ENCODE peak calls at places on chromosome 16, in six cellular contexts. Y is H1, B is K562, U is HCT116, G is GM12878, X is NT2/D1. O is an unnamed sample.

GRCh38 chr16:65318138-65318537 is 196.3 kb upstream of the CDH11 start:
- DNase-seq in Y (no peak), B (no peak), U (no peak), G (no peak), X (peak), O (no peak)

GRCh38 chr16:85204242-85205010 is 92.2 kb upstream of the CIBAR2 start:
- DNase-seq in Y (no peak), B (no peak), U (no peak), G (no peak), X (no peak), O (no peak)

GRCh38 chr16:67936124-67936875 is at the start of gene PSMB10:
- DNase-seq in Y (no peak), B (peak), U (no peak), G (no peak), X (no peak), O (peak)

GRCh38 chr16:4265676-4266075 is 7.1 kb downstream of the TFAP4 start:
- DNase-seq in Y (no peak), B (no peak), U (no peak), G (no peak), X (no peak), O (no peak)

GRCh38 chr16:85056211-85056748 is 28.7 kb downstream of the KIAA0513 start:
- DNase-seq in Y (no peak), B (peak), U (no peak), G (no peak), X (no peak), O (peak)

GRCh38 chr16:54030451-54030850 is 256.1 kb downstream of the IRX3 start:
- DNase-seq in Y (no peak), B (no peak), U (no peak), G (no peak), X (no peak), O (no peak)

GRCh38 chr16:86768999-86769398 is 190.7 kb downstream of the FOXL1 start:
- DNase-seq in Y (no peak), B (no peak), U (no peak), G (peak), X (no peak), O (no peak)

GRCh38 chr16:11101695-11102522 is 154.1 kb downstream of the SOCS1 start:
- DNase-seq in Y (no peak), B (peak), U (no peak), G (no peak), X (no peak), O (peak)

GRCh38 chr16:69579783-69580182 is 14.0 kb downstream of the NFAT5 start:
- DNase-seq in Y (no peak), B (no peak), U (no peak), G (no peak), X (no peak), O (no peak)

GRCh38 chr16:2081685-2082084 is 33.9 kb downstream of the TSC2 start:
- DNase-seq in Y (no peak), B (no peak), U (no peak), G (no peak), X (no peak), O (no peak)
- TF ChIP-seq ZNF274 in Y (no peak), B (no peak), U (no peak), G (no peak), X (no peak), O (no peak)

DNA sequence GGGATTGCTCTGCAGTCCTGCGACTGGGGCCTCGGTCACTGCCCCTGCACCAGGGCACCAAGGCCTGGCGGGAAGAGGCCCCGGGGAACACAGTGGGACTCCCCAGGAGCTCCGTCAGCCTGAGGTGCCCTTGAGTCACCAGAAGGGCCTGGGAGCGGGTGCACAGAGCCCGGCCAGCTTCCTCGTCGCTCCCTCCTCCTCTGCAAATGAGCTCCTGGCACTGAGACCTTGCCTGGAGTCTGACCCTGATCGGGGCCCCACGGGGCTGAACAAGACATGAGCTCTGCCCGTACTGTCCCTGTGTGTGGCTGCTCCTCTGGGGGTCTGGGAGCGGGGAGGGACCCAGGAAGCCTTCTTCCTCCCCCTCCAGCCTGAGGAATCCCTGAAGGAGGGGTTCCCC is 36.4 kb upstream of the SSTR5 start:
- DNase-seq in Y (no peak), B (no peak), U (no peak), G (no peak), X (no peak), O (no peak)
- TF ChIP-seq ZNF274 in Y (no peak), B (no peak), U (no peak), G (no peak), X (no peak), O (no peak)

GRCh38 chr16:77794586-77794985 is 6.2 kb downstream of the VAT1L start:
- DNase-seq in Y (no peak), B (no peak), U (no peak), G (no peak), X (no peak), O (no peak)
- TF ChIP-seq ZNF274 in Y (no peak), B (no peak), U (no peak), G (no peak), X (no peak), O (no peak)

GRCh38 chr16:66695935-66696668 is 441 bp downstream of the CMTM4 start:
- DNase-seq in Y (no peak), B (peak), U (no peak), G (no peak), X (no peak), O (no peak)
- TF ChIP-seq ZNF274 in Y (no peak), B (no peak), U (no peak), G (no peak), X (no peak), O (peak)

GRCh38 chr16:82226327-82226726 is 56.3 kb upstream of the MPHOSPH6 start:
- DNase-seq in Y (no peak), B (no peak), U (no peak), G (no peak), X (no peak), O (no peak)

GRCh38 chr16:82236415-82236814 is 66.4 kb upstream of the MPHOSPH6 start:
- DNase-seq in Y (no peak), B (no peak), U (no peak), G (no peak), X (no peak), O (no peak)

GRCh38 chr16:82229800-82230619 is 60.0 kb upstream of the MPHOSPH6 start:
- DNase-seq in Y (peak), B (peak), U (peak), G (peak), X (peak), O (peak)

GRCh38 chr16:82232806-82233205 is 62.8 kb upstream of the MPHOSPH6 start:
- DNase-seq in Y (no peak), B (no peak), U (no peak), G (no peak), X (no peak), O (no peak)

DNA sequence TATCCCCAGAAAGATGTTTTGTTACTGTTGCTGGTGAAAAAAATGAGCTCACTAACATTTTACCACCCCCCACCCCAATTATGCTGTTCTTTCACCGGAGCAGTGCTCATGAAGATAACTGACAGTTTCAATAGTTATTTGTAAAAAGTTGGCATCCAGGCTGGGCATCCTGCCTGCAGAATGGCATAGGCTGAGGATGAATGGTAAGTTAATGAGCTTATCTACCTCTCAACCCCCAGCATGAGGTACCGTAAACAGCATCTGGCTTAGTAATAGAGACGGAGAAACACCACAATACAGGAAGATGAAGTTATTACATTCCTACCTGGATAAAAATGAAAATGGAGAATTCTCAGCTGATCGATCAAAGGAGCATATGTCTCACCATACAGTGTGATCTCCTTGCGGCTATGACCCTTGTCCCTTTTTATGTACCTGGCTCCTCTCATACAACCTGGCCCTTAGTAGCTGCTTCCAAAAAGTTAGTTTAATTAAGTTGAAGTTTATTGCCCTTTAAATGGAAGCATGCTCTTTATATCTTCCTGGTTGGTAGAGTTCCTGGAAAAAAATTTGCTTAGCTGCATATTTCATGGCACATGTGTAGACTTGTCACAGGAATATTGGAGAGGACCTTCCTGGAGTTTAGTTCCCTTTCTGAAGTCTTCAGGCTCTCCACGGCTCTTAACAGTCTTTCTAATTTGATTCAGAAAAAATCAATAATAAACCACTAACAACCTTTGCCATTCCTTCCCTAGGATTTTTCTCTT is 61.2 kb upstream of the MPHOSPH6 start:
- DNase-seq in Y (no peak), B (no peak), U (no peak), G (no peak), X (no peak), O (no peak)
- TF ChIP-seq ZNF274 in Y (no peak), B (no peak), U (no peak), G (no peak), X (no peak), O (no peak)

DNA sequence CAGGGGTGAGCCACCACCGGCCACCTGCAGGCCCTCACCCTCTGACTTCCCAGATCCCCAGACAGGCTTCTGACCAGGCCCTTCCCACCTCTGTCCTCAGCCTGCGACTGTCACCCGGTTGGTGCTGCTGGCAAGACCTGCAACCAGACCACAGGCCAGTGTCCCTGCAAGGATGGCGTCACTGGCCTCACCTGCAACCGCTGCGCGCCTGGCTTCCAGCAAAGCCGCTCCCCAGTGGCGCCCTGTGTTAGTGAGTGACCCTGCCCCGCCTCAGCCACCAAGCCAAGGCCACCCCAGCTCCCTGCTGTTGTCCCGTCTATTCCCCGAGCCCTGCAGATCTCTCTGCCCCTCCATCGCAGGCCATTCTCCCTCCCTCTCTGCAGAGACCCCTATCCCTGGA is 1.8 kb downstream of the NTN3 start:
- DNase-seq in Y (no peak), B (no peak), U (no peak), G (no peak), X (no peak), O (no peak)
- TF ChIP-seq ZNF274 in Y (no peak), B (no peak), U (no peak), G (no peak), X (no peak), O (no peak)

GRCh38 chr16:72199938-72200337 is 28.0 kb upstream of the PMFBP1 start:
- DNase-seq in Y (no peak), B (no peak), U (no peak), G (no peak), X (no peak), O (no peak)

GRCh38 chr16:72195609-72196008 is 23.7 kb upstream of the PMFBP1 start:
- DNase-seq in Y (peak), B (no peak), U (no peak), G (no peak), X (no peak), O (no peak)

GRCh38 chr16:72197556-72197955 is 25.6 kb upstream of the PMFBP1 start:
- DNase-seq in Y (no peak), B (no peak), U (no peak), G (no peak), X (no peak), O (no peak)

GRCh38 chr16:72198641-72199250 is 26.8 kb upstream of the PMFBP1 start:
- DNase-seq in Y (no peak), B (no peak), U (no peak), G (no peak), X (no peak), O (no peak)

DNA sequence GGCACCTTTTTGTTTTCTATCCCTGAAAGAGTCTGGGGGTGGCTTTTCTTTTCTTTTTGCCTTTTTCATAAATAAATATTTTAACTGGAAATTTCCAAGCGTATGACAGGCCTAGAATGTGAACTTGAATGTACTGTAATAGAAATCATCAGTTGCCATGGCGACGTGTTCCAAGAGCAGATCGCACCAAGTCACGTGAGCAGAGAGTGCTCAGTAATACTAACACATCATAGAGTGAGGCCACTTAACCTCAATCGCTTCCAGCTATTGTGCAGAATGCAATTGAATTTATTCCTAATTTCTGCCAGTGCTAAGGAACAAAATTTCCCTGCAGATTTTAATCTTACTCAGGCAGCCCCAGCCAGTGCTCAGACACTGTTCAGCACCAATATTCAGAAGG is 26.1 kb upstream of the PMFBP1 start:
- DNase-seq in Y (no peak), B (no peak), U (no peak), G (no peak), X (no peak), O (no peak)
- TF ChIP-seq ZNF274 in Y (no peak), B (no peak), U (no peak), G (no peak), X (no peak), O (no peak)

O was measured in HepG2.